ENCODE peak calls at places on chromosome 17, in four cellular contexts. One of them, this sample, is unnamed.

GRCh38 chr17:1590031-1590746 is 27.6 kb upstream of the PITPNA start:
- DNase-seq in NCI-H1105: no peak
- DNase-seq in renal cortical epithelial cell: peak; percentile 85
- DNase-seq in prostate gland: no peak
- DNase-seq in this sample: peak; percentile 90

GRCh38 chr17:2351269-2351668 is 14.0 kb downstream of the SGSM2 start:
- DNase-seq in NCI-H1105: no peak
- DNase-seq in renal cortical epithelial cell: no peak
- DNase-seq in prostate gland: no peak
- DNase-seq in this sample: no peak

GRCh38 chr17:38705523-38705802 is 390 bp downstream of the MLLT6 start:
- DNase-seq in NCI-H1105: no peak
- DNase-seq in renal cortical epithelial cell: no peak
- DNase-seq in prostate gland: no peak
- DNase-seq in this sample: no peak

GRCh38 chr17:40090234-40091111 is 9.9 kb downstream of the NR1D1 start:
- DNase-seq in NCI-H1105: no peak
- DNase-seq in renal cortical epithelial cell: no peak
- DNase-seq in prostate gland: no peak
- DNase-seq in this sample: no peak

GRCh38 chr17:76683921-76684745 is 26.6 kb downstream of the MXRA7 start:
- DNase-seq in NCI-H1105: no peak
- DNase-seq in renal cortical epithelial cell: no peak
- DNase-seq in prostate gland: no peak
- DNase-seq in this sample: no peak

GRCh38 chr17:61709567-61709966 is 118.5 kb upstream of the NACA2 start:
- DNase-seq in NCI-H1105: no peak
- DNase-seq in renal cortical epithelial cell: no peak
- DNase-seq in prostate gland: no peak
- DNase-seq in this sample: no peak

GRCh38 chr17:48915459-48916282 is 7.5 kb downstream of the UBE2Z start:
- DNase-seq in NCI-H1105: no peak
- DNase-seq in renal cortical epithelial cell: peak; percentile 95
- DNase-seq in prostate gland: no peak
- DNase-seq in this sample: no peak

GRCh38 chr17:28524476-28525415 is 18.6 kb downstream of the FOXN1 start:
- DNase-seq in NCI-H1105: no peak
- DNase-seq in renal cortical epithelial cell: peak; percentile 94
- DNase-seq in prostate gland: peak; percentile 88
- DNase-seq in this sample: peak; percentile 73

GRCh38 chr17:79874329-79874981 is 35.2 kb upstream of the CBX4 start:
- DNase-seq in NCI-H1105: peak; percentile 23
- DNase-seq in renal cortical epithelial cell: peak; percentile 37
- DNase-seq in prostate gland: no peak
- DNase-seq in this sample: peak; percentile 47

GRCh38 chr17:15475620-15476354 is 8.4 kb upstream of the CDRT4 start:
- DNase-seq in NCI-H1105: no peak
- DNase-seq in renal cortical epithelial cell: peak; percentile 51
- DNase-seq in prostate gland: no peak
- DNase-seq in this sample: no peak

GRCh38 chr17:19533718-19534561 is at the start of gene SLC47A1:
- DNase-seq in NCI-H1105: peak; percentile 41
- DNase-seq in renal cortical epithelial cell: no peak
- DNase-seq in prostate gland: no peak
- DNase-seq in this sample: no peak

GRCh38 chr17:74049167-74049797 is 154.2 kb upstream of the RPL38 start:
- DNase-seq in NCI-H1105: no peak
- DNase-seq in renal cortical epithelial cell: no peak
- DNase-seq in prostate gland: no peak
- DNase-seq in this sample: no peak

GRCh38 chr17:63792055-63792729 is 18.2 kb downstream of the DDX42 start:
- DNase-seq in NCI-H1105: no peak
- DNase-seq in renal cortical epithelial cell: no peak
- DNase-seq in prostate gland: no peak
- DNase-seq in this sample: no peak

This sample was measured in LoVo.